ENCODE peak calls at places on chromosomes 13 and 19, in ten cellular contexts. V is AG09319; Y is G401; S is NCI-H748 treated with DMSO at 0.1 percent for 48 hours; E is naive thymus-derived CD8-positive, alpha-beta T cell; H is activated T-helper 1 cell treated with Interleukin-2 at 50 U/mL for 16 hours; F is naive B cell; I is ovary; U is neural progenitor cell; R is dermis blood vessel endothelial cell. C is an unnamed sample.

GRCh38 chr19:18876865-18877264 is 19.1 kb downstream of the CERS1 start:
- DNase-seq in F (no peak), H (no peak), R (no peak), V (no peak), Y (no peak), E (no peak), U (no peak), I (no peak), S (no peak), C (no peak)

GRCh38 chr13:55199132-55199531 is 1941.6 kb upstream of the PRR20A start:
- DNase-seq in E (no peak), F (no peak), H (no peak), U (peak), S (peak), V (no peak), I (no peak), Y (no peak), R (no peak), C (no peak)

GRCh38 chr19:7391218-7391670 is 42.5 kb downstream of the ARHGEF18 start:
- DNase-seq in E (no peak), H (no peak), F (no peak), Y (no peak), U (no peak), V (no peak), S (no peak), R (peak), I (no peak), C (no peak)

GRCh38 chr19:57056972-57057371 is 62.8 kb upstream of the USP29 start:
- DNase-seq in F (no peak), U (no peak), Y (no peak), I (peak), H (no peak), V (no peak), R (no peak), S (no peak), E (no peak), C (no peak)

GRCh38 chr19:426725-427445 is 17.9 kb upstream of the C2CD4C start:
- DNase-seq in V (no peak), U (no peak), I (no peak), R (no peak), E (no peak), H (no peak), F (no peak), S (no peak), Y (no peak), C (no peak)

GRCh38 chr13:49649244-49649962 is 21.1 kb downstream of the ARL11 start:
- DNase-seq in U (peak), R (peak), V (no peak), E (no peak), H (no peak), S (peak), I (no peak), F (no peak), Y (peak), C (no peak)

GRCh38 chr19:6947745-6948144 is 60.4 kb downstream of the ADGRE1 start:
- DNase-seq in I (no peak), V (peak), U (no peak), E (no peak), S (no peak), H (no peak), R (peak), F (no peak), Y (no peak), C (peak)

GRCh38 chr13:108182652-108183051 is 32.7 kb downstream of the LIG4 start:
- DNase-seq in R (no peak), Y (no peak), V (no peak), F (no peak), I (no peak), U (no peak), S (no peak), E (no peak), H (no peak), C (no peak)

GRCh38 chr19:54030895-54031586 is 32.7 kb downstream of the VSTM1 start:
- DNase-seq in Y (no peak), H (no peak), V (no peak), S (peak), F (no peak), U (no peak), I (no peak), R (peak), E (no peak), C (no peak)

GRCh38 chr19:33878912-33879810 is 82.5 kb downstream of the KCTD15 start:
- DNase-seq in S (no peak), Y (no peak), R (no peak), E (no peak), U (no peak), F (no peak), I (no peak), H (no peak), V (no peak), C (no peak)

GRCh38 chr19:28864024-28864503 is 348.9 kb downstream of the UQCRFS1 start:
- DNase-seq in F (no peak), E (no peak), H (no peak), U (no peak), S (no peak), I (no peak), Y (no peak), V (no peak), R (no peak), C (no peak)

GRCh38 chr19:18167975-18168645 is 5.5 kb upstream of the IFI30 start:
- DNase-seq in R (peak), V (no peak), Y (peak), H (peak), E (peak), U (peak), F (peak), S (no peak), I (no peak), C (peak)

GRCh38 chr19:1122972-1123363 is 19.2 kb downstream of the GPX4 start:
- DNase-seq in I (no peak), S (no peak), R (peak), U (peak), F (no peak), H (no peak), E (no peak), Y (no peak), V (peak), C (no peak)

GRCh38 chr19:53808710-53809125 is 15.4 kb downstream of the NLRP12 start:
- DNase-seq in R (peak), I (no peak), Y (peak), V (peak), H (no peak), F (no peak), S (peak), U (peak), E (no peak), C (no peak)

GRCh38 chr19:11269408-11269807 is 7.1 kb upstream of the DOCK6 start:
- DNase-seq in S (no peak), H (no peak), R (peak), F (no peak), U (no peak), Y (no peak), I (no peak), V (no peak), E (no peak), C (no peak)

GRCh38 chr13:111573362-111573761 is 252.9 kb downstream of the TEX29 start:
- DNase-seq in H (no peak), E (no peak), Y (no peak), S (no peak), R (no peak), V (no peak), U (no peak), F (no peak), I (no peak), C (no peak)

GRCh38 chr13:113724780-113725315 is 34.2 kb upstream of the TMEM255B start:
- DNase-seq in F (peak), I (peak), E (peak), U (peak), R (peak), H (peak), S (peak), Y (peak), V (no peak), C (peak)

GRCh38 chr19:30159636-30160035 is 212.5 kb upstream of the ZNF536 start:
- DNase-seq in F (no peak), U (no peak), R (no peak), Y (no peak), S (no peak), V (no peak), H (no peak), E (no peak), I (no peak), C (no peak)

GRCh38 chr19:10334340-10335148 is 1.2 kb upstream of the RAVER1 start:
- DNase-seq in S (peak), R (peak), Y (peak), H (no peak), V (peak), E (no peak), U (peak), F (no peak), I (peak), C (no peak)

GRCh38 chr19:46748325-46749109 is 2.3 kb upstream of the STRN4 start:
- DNase-seq in H (peak), V (no peak), E (peak), Y (peak), I (no peak), F (peak), R (peak), S (peak), U (peak), C (peak)

GRCh38 chr13:19150226-19150625 is 31.4 kb downstream of the TUBA3C start:
- DNase-seq in U (no peak), E (no peak), R (no peak), F (no peak), V (no peak), I (no peak), S (no peak), H (no peak), Y (no peak), C (no peak)

C was measured in activated T-helper 9 cell treated with anti-CD3 and anti-CD28 coated beads, Interleukin-2, amount 50 U/mL, for 16 hours.